ENCODE peak calls at places on chromosomes 16 and 17, in four cellular contexts. Z is mucosa of descending colon, J is H9, O is transverse colon. N is an unnamed sample.

GRCh38 chr17:79943354-79944241 is 92.1 kb downstream of the TBC1D16 start:
- DNase-seq in Z (peak; percentile 3), J (peak; percentile 31), O (peak; percentile 5), N (no peak)

GRCh38 chr17:48970224-48970623 is 1.8 kb upstream of the GIP start:
- DNase-seq in Z (no peak), J (no peak), O (no peak), N (no peak)

GRCh38 chr17:42052478-42052877 is 2.1 kb upstream of the C17orf113 start:
- DNase-seq in Z (no peak), J (no peak), O (no peak), N (no peak)

GRCh38 chr16:3782566-3782965 is 65.2 kb upstream of the TRAP1 start:
- DNase-seq in Z (no peak), J (no peak), O (no peak), N (no peak)

GRCh38 chr16:4240624-4241023 is 1.3 kb downstream of the SRL start:
- DNase-seq in Z (no peak), J (no peak), O (no peak), N (no peak)

GRCh38 chr16:89737341-89738071 is 16.2 kb downstream of the ZNF276 start:
- DNase-seq in Z (no peak), J (no peak), O (no peak), N (peak; percentile 36)

GRCh38 chr17:48510761-48511604 is 19.8 kb downstream of the HOXB1 start:
- DNase-seq in Z (no peak), J (no peak), O (no peak), N (no peak)

GRCh38 chr17:15220785-15221184 is 44.3 kb downstream of the PMP22 start:
- DNase-seq in Z (no peak), J (no peak), O (no peak), N (no peak)

GRCh38 chr16:24146523-24146922 is 109.6 kb upstream of the CACNG3 start:
- DNase-seq in Z (no peak), J (no peak), O (no peak), N (no peak)

GRCh38 chr17:76281573-76282371 is 16.6 kb downstream of the UBALD2 start:
- DNase-seq in Z (no peak), J (no peak), O (no peak), N (no peak)

GRCh38 chr17:76567634-76568432 is 17.8 kb downstream of the ST6GALNAC2 start:
- DNase-seq in Z (no peak), J (peak; percentile 53), O (no peak), N (no peak)

GRCh38 chr16:78744099-78744498 is 644.6 kb downstream of the WWOX start:
- DNase-seq in Z (no peak), J (no peak), O (no peak), N (no peak)

GRCh38 chr16:78748471-78748929 is 649.0 kb downstream of the WWOX start:
- DNase-seq in Z (no peak), J (no peak), O (no peak), N (no peak)

GRCh38 chr16:78744796-78745464 is 645.5 kb downstream of the WWOX start:
- DNase-seq in Z (no peak), J (no peak), O (no peak), N (no peak)

GRCh38 chr16:78745491-78746019 is 646.1 kb downstream of the WWOX start:
- DNase-seq in Z (no peak), J (no peak), O (peak; percentile 17), N (no peak)

GRCh38 chr16:78746718-78747117 is 647.3 kb downstream of the WWOX start:
- DNase-seq in Z (no peak), J (no peak), O (no peak), N (no peak)
- H3K4me1 ChIP-seq in Z (peaks cover 38% of the 10 kb centered on the region), J (peaks cover 3% of the 10 kb centered on the region), O (no peaks in the 10 kb centered on the region), N (no peaks in the 10 kb centered on the region)

DNA sequence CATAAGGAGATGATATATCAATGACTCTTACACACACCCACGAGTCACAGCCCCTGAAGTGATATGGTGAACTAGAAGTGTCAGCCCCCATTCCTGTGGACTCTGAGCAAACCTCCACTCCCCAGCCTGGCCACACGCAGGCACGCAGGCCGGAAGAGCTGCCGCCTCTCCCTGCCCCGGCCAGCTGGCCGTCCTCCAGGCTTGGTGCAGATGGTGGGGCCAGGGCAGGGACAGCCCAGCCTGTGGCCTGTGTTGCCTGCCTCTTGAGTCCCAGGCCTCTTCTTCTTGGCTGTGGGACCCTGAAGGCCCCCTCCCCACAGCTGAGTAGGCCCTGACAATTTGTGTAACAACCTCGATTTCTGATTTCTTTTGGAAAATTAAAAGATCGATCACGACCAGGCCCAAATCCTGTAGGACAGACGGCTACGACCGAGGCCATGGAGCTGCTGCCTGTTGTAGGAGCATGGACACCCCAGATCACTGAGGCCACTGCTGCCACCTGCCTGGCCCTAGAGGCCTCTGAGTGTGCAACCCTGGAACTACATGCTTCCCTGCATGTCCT is 10.0 kb upstream of the MPRIP start:
- DNase-seq in Z (peak; percentile 75), J (no peak), O (peak; percentile 64), N (peak; percentile 51)
- H3K4me1 ChIP-seq in Z (peaks cover 14% of the 10 kb centered on the region), J (peaks cover 9% of the 10 kb centered on the region), O (peaks cover 19% of the 10 kb centered on the region), N (peaks cover 2% of the 10 kb centered on the region)

DNA sequence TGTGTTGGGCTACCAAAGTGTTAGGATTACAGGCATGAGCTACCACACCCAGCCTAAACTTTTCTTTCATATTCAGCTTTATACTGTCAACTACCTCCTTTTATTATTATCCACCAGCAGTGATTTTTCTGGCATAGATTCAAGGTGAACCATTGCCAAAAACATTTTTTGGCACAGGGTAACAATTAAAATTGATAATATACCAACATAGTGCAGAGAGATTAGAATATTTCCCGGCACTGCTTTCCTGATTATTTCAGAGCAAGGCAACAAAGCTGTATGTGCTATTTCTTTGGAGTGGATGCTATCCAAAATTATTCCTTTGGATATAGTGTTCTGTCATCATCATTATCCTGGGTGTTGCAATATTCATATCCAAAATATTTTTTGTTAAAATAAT is 781.6 kb upstream of the SOX9 start:
- DNase-seq in Z (no peak), J (no peak), O (no peak), N (no peak)
- H3K4me1 ChIP-seq in Z (no peaks in the 10 kb centered on the region), J (no peaks in the 10 kb centered on the region), O (peaks cover 5% of the 10 kb centered on the region), N (no peaks in the 10 kb centered on the region)

DNA sequence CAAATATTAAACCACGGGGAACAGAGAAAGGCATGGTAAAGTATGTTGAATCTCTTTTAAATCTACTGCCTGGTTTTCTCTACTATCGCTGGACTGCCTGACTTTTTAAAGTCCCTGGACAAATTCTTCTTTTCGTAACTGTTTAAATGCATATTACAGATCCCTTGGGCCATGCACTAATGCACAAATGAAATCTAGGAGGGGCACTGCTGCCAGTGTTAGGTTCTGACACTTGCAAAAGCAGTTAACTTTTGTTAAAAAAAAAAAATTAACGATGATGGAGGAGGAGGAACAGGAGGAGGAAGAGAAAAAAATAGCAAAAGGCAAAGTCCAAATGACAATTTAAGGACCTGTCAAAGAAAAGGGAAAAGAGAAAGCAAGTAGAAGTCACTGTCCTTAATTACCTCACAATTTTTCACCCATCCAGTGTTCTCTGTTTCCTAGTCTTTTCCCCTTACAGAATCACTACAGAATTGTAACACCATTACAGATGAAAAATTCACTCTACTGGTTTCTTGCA is 97.8 kb upstream of the CORO6 start:
- DNase-seq in Z (no peak), J (no peak), O (no peak), N (no peak)
- H3K4me1 ChIP-seq in Z (peaks cover 6% of the 10 kb centered on the region), J (peaks cover 8% of the 10 kb centered on the region), O (no peaks in the 10 kb centered on the region), N (no peaks in the 10 kb centered on the region)

GRCh38 chr17:10120749-10121148 is 77.7 kb downstream of the GAS7 start:
- DNase-seq in Z (no peak), J (no peak), O (no peak), N (no peak)
- H3K4me1 ChIP-seq in Z (peaks cover 11% of the 10 kb centered on the region), J (peaks cover 10% of the 10 kb centered on the region), O (peaks cover 4% of the 10 kb centered on the region), N (no peaks in the 10 kb centered on the region)

DNA sequence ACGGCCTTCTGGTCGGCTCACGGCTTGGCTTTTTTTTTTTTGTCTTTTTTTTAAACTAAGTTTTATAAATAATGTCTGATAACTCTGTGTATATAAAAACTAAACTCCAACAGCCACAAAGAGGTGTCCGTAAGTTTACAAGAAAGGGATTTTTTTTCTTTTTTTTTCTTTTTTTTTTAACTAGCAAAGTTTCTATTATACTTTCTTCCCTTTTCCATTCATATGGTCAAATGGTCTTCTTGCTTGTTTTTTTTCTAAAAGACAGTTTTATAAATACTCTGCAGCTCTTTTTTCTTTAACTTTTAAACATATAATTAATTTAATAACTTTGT is 3.5 kb upstream of the SIRT7 start:
- DNase-seq in Z (no peak), J (no peak), O (no peak), N (no peak)
- H3K4me1 ChIP-seq in Z (peaks cover 60% of the 10 kb centered on the region), J (peaks cover 3% of the 10 kb centered on the region), O (peaks cover 80% of the 10 kb centered on the region), N (peaks cover 22% of the 10 kb centered on the region)

GRCh38 chr16:2511996-2512919 is 1.5 kb upstream of the ATP6V0C start:
- DNase-seq in Z (no peak), J (no peak), O (no peak), N (no peak)
- H3K4me1 ChIP-seq in Z (peaks cover 28% of the 10 kb centered on the region), J (peaks cover 3% of the 10 kb centered on the region), O (peaks cover 32% of the 10 kb centered on the region), N (peaks cover 7% of the 10 kb centered on the region)

N was measured in small intestine.